ENCODE peak calls at places on chromosomes 16 and 17, in six cellular contexts. W is CD8-positive, alpha-beta T cell; V is left ventricle myocardium inferior; N is astrocyte; U is PC-3; T is fibroblast of pulmonary artery. F is an unnamed sample.

GRCh38 chr17:77373298-77374169 is 232.8 kb downstream of the SEC14L1 start:
- DNase-seq in V (peak), T (no peak), U (no peak), N (no peak), W (peak), F (no peak)

GRCh38 chr17:81422776-81423697 is 27.8 kb downstream of the BAHCC1 start:
- DNase-seq in V (peak), U (peak), N (peak), T (peak), W (no peak), F (peak)

GRCh38 chr16:84611041-84611440 is 6.8 kb downstream of the COTL1 start:
- DNase-seq in W (no peak), T (peak), V (no peak), N (no peak), U (no peak), F (peak)

GRCh38 chr16:17245727-17246576 is 224.8 kb downstream of the XYLT1 start:
- DNase-seq in N (no peak), W (no peak), V (no peak), T (no peak), U (no peak), F (no peak)

GRCh38 chr17:44307387-44308186 is 814 bp upstream of the RUNDC3A start:
- DNase-seq in T (peak), U (no peak), W (no peak), N (peak), V (no peak), F (peak)

GRCh38 chr17:38871247-38871991 is 1.6 kb downstream of the LASP1 start:
- DNase-seq in U (peak), W (peak), V (peak), T (peak), N (peak), F (peak)

GRCh38 chr16:47887496-47887895 is 268.3 kb downstream of the ABCC12 start:
- DNase-seq in U (peak), N (peak), W (no peak), V (no peak), T (peak), F (peak)

GRCh38 chr16:78137179-78137578 is 37.7 kb downstream of the WWOX start:
- DNase-seq in N (no peak), W (no peak), U (no peak), V (no peak), T (no peak), F (no peak)

GRCh38 chr17:8001976-8002645 is at the start of gene GUCY2D:
- DNase-seq in U (no peak), N (no peak), V (no peak), W (no peak), T (no peak), F (no peak)

GRCh38 chr17:15194859-15195277 is 70.3 kb downstream of the PMP22 start:
- DNase-seq in V (no peak), U (no peak), T (no peak), W (no peak), N (peak), F (peak)

GRCh38 chr16:67594956-67595355 is 32.6 kb downstream of the CTCF start:
- DNase-seq in N (peak), U (peak), W (no peak), T (peak), V (no peak), F (peak)

GRCh38 chr17:76003915-76004314 is 3.3 kb downstream of the CDK3 start:
- DNase-seq in W (no peak), N (no peak), T (no peak), U (no peak), V (no peak), F (no peak)

GRCh38 chr16:68355447-68356248 is 44.8 kb downstream of the PRMT7 start:
- DNase-seq in N (no peak), W (no peak), U (no peak), V (no peak), T (no peak), F (no peak)

GRCh38 chr16:22847690-22848089 is 33.7 kb downstream of the HS3ST2 start:
- DNase-seq in U (no peak), W (no peak), V (no peak), T (no peak), N (no peak), F (no peak)

GRCh38 chr17:46010597-46011186 is 11.6 kb downstream of the STH start:
- DNase-seq in U (no peak), T (no peak), N (no peak), V (no peak), W (no peak), F (no peak)

GRCh38 chr17:12605222-12605621 is 60.5 kb upstream of the MYOCD start:
- DNase-seq in T (peak), U (no peak), N (peak), W (no peak), V (no peak), F (peak)

GRCh38 chr17:73291260-73291801 is 20.5 kb downstream of the CDC42EP4 start:
- DNase-seq in N (peak), U (peak), V (peak), T (peak), W (no peak), F (peak)

GRCh38 chr16:88907768-88908167 is 41.3 kb upstream of the PABPN1L start:
- DNase-seq in W (no peak), U (peak), T (no peak), N (peak), V (no peak), F (peak)

GRCh38 chr16:4313563-4314531 is 2.0 kb upstream of the GLIS2 start:
- DNase-seq in T (no peak), W (no peak), V (no peak), N (no peak), U (no peak), F (no peak)

GRCh38 chr16:66970775-66971725 is 10.0 kb downstream of the CES3 start:
- DNase-seq in T (peak), N (peak), V (no peak), U (peak), W (no peak), F (no peak)

GRCh38 chr17:47884427-47884740 is 11.7 kb upstream of the SP2 start:
- DNase-seq in T (no peak), W (no peak), U (no peak), V (no peak), N (no peak), F (no peak)

GRCh38 chr16:55540221-55540620 is 26.3 kb upstream of the CAPNS2 start:
- DNase-seq in T (no peak), W (no peak), N (no peak), V (no peak), U (no peak), F (no peak)

GRCh38 chr16:24206926-24207325 is 49.2 kb upstream of the CACNG3 start:
- DNase-seq in T (no peak), U (no peak), N (no peak), W (no peak), V (no peak), F (no peak)

DNA sequence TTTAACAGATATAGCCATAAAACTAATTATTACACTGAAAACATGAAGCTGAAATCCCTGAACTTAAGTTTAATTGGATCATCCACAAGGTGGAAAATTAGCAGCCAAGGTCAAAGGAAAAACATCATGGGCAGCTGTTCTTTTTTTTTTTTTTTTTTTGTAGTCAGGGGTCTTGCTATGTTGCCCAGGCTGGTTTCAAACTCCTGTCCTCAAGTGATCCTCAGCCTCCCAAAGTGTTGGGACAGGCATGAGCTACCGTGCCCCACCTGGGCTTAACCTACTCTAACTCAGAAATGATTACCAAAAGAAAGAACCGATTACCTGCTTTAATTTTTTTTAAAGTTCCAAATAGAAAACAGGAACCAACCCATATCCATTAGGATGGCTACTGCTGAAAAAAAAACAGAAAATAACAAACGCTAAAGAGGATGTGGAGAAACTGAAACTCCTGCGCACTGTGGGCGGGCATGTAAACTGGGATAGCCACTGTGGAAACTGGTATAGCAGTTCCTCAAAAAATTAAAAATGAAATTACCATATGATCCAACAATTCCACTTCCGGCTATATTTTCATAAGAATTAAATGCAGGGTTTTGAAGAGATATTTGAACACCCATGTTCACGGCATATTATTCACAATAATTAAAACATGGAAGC is 8.6 kb downstream of the CMC2 start:
- DNase-seq in T (no peak), W (no peak), N (no peak), V (no peak), U (no peak), F (no peak)
- H3K4me3 ChIP-seq in T (no peak), W (peak), N (no peak), V (peak), U (no peak), F (no peak)

DNA sequence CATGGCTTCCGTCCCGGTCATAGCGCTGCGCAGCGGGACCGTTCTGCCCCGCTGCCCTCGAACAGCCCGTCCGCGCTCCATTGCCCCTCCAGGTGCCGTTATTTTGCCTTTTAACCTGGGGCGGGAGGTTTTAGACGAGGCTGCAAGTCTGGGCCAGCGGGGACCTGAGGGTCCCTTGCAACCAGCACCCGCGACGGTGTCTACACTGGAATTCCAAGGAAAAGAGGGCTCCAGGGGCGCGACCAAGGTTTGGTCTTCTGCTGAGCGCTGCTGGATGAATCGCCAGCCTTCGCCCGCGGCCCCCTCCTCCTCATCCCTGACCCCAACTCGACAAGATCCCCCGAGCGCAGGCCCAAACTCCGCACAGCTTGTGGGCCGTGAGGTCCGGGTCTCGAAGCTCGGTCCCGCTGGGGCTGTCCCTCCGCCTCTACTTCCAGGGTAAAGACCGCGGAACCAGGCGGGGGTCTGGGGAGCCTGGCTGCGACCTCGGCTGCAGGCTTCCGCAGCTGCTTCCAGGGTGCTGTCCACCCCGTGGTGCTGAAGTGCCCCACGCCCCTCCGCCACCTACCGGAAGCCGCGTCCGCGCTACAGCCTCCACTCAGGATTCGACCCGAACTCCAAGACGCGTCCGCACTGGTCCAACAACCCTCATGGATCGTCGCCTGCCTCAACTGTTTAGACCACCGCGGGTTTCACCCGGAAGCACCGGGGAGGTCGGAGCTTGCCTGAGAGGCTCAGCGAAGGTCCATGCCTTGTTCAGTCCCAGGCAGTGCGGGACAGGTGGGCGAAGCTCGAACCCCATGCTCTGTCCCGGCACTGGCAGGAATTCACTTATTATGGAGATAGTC is 10.1 kb upstream of the CA4 start:
- DNase-seq in W (peak), N (peak), T (peak), U (peak), V (peak), F (peak)
- TF ChIP-seq CTCF in W (peak), N (peak), T (peak), U (peak), V (peak), F (peak)

DNA sequence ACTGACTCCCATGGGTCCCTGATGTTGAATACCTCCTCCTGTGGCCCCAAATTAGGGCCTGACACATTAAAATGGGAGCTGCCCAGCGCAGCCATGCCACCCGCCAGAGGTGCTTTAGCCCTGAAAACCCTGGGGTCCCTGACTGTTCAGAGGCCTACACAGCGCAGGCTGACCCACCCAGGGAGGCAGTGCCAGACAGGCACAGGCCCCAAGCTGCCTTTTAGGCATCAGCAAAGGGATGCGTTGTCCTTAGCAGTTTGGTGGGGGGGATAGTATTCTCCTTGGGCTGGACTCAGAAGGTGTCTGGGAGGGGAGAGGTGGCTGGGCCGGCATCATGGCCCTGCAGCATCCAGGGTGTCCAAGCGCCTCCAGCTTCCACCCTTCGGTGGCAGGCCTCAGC is 1.4 kb downstream of the RAPGEFL1 start:
- DNase-seq in V (no peak), T (no peak), U (no peak), N (no peak), W (no peak), F (no peak)
- H3K4me3 ChIP-seq in V (no peak), T (no peak), U (no peak), N (no peak), W (no peak), F (no peak)

GRCh38 chr17:3968886-3969524 is 4.8 kb upstream of the ATP2A3 start:
- DNase-seq in W (no peak), V (no peak), T (peak), N (no peak), U (no peak), F (no peak)

GRCh38 chr17:3965123-3965800 is 1.0 kb upstream of the ATP2A3 start:
- DNase-seq in U (peak), V (peak), T (no peak), N (no peak), W (peak), F (no peak)

GRCh38 chr17:3968017-3968416 is 3.8 kb upstream of the ATP2A3 start:
- DNase-seq in T (no peak), W (no peak), V (no peak), U (no peak), N (no peak), F (no peak)

GRCh38 chr17:3964203-3965122 is at the start of gene ATP2A3:
- DNase-seq in V (peak), N (no peak), W (peak), T (no peak), U (no peak), F (no peak)

GRCh38 chr17:3966720-3967363 is 2.6 kb upstream of the ATP2A3 start:
- DNase-seq in V (no peak), N (no peak), T (no peak), U (no peak), W (no peak), F (no peak)
- TF ChIP-seq CTCF in V (no peak), N (no peak), T (no peak), U (no peak), W (no peak), F (no peak)

DNA sequence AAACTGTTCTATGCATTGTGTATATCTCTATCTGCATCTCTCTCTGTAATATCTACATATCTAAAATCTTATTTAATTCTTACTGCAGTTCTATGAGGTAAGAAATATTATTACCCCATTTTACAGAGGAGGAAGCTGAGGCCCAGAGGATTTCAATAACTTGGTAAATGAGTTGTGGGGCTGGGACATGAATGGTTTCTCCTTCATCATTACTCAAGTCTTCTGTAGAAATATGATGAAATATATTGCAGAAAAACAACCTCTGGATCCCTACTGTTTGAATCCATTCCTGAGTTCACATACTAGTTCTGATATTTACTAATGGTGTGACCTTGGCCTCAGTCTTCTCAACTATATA is 45.5 kb upstream of the NLK start:
- DNase-seq in V (no peak), N (no peak), W (no peak), T (no peak), U (no peak), F (no peak)
- H3K4me3 ChIP-seq in V (no peak), N (no peak), W (no peak), T (no peak), U (no peak), F (no peak)

GRCh38 chr16:8661703-8662102 is 12.7 kb upstream of the ABAT start:
- DNase-seq in U (no peak), V (no peak), W (no peak), N (no peak), T (no peak), F (no peak)
- TF ChIP-seq CTCF in U (no peak), V (no peak), W (no peak), N (no peak), T (no peak), F (no peak)